ENCODE peak calls at places on chromosomes 2 and 18, in five cellular contexts. F, I, Z, V and S are unnamed samples.
A peak's percentile ranks its signal among the peaks of the same experiment; 100 is the strongest.

GRCh38 chr2:36461039-36461681 is 105.6 kb downstream of the CRIM1 start:
- DNase-seq in F (no peak), I (peak; percentile 9), Z (peak; percentile 28), V (peak; percentile 93), S (no peak)

GRCh38 chr2:150255528-150255927 is 231.9 kb downstream of the RND3 start:
- DNase-seq in F (no peak), I (no peak), Z (no peak), V (peak; percentile 49), S (no peak)

GRCh38 chr2:42726680-42727079 is 37.3 kb downstream of the OXER1 start:
- DNase-seq in F (no peak), I (no peak), Z (no peak), V (no peak), S (no peak)

GRCh38 chr2:221943078-221943810 is 355.6 kb downstream of the PAX3 start:
- DNase-seq in F (no peak), I (no peak), Z (no peak), V (peak; percentile 83), S (no peak)

GRCh38 chr2:36516136-36516870 is 81.7 kb downstream of the FEZ2 start:
- DNase-seq in F (no peak), I (no peak), Z (no peak), V (no peak), S (no peak)

GRCh38 chr18:59629894-59630293 is 67.3 kb downstream of the CCBE1 start:
- DNase-seq in F (no peak), I (no peak), Z (no peak), V (no peak), S (no peak)

GRCh38 chr18:49460958-49461601 is 635 bp upstream of the DYM start:
- DNase-seq in F (no peak), I (no peak), Z (no peak), V (no peak), S (peak; percentile 28)

GRCh38 chr2:38601463-38602135 is 1.1 kb downstream of the HNRNPLL start:
- DNase-seq in F (no peak), I (no peak), Z (no peak), V (peak; percentile 60), S (peak; percentile 58)

GRCh38 chr2:217707116-217707742 is 295.6 kb downstream of the TNS1 start:
- DNase-seq in F (no peak), I (no peak), Z (no peak), V (no peak), S (no peak)

GRCh38 chr2:171410624-171411023 is 23.2 kb downstream of the METTL8 start:
- DNase-seq in F (no peak), I (no peak), Z (no peak), V (no peak), S (no peak)

GRCh38 chr18:10792181-10792580 is 266.4 kb downstream of the NAPG start:
- DNase-seq in F (no peak), I (no peak), Z (no peak), V (no peak), S (peak; percentile 62)

GRCh38 chr2:37085731-37086147 is 1.4 kb downstream of the GPATCH11 start:
- DNase-seq in F (no peak), I (no peak), Z (no peak), V (no peak), S (peak; percentile 48)

GRCh38 chr2:29236074-29236473 is 120.9 kb downstream of the CLIP4 start:
- DNase-seq in F (no peak), I (no peak), Z (no peak), V (no peak), S (no peak)

DNA sequence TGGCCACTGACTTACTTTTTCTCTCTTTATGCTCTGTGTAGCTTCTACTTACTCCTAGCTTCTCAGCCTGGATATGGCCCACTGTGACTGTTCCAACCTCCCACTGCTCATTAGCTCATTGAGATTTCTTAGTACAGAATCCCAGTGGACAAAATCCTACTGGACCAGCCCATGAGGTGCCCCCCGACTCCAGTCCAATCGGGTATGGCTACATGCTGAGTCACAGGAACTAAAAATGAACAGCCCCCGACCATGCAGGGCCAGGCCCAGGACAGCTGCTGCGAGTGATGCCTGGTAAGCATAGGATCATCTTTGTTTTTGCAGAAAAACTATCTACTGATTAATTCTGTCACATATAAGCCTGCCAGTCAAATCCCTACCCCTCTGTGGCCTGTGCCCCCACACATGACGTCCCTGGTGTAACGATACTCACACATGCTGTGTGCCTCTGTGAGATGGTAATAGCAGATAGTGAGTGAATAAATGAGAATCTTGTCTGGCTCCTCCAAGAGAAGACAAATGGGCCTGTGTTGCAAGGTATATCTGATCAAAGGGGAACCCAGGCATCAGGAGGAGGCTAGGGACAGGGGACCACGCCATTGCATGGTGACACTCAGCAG is 85.9 kb upstream of the KLF7 start:
- DNase-seq in F (no peak), I (no peak), Z (no peak), V (no peak), S (no peak)
- TF ChIP-seq MYC in F (no peak), I (no peak), Z (no peak), V (no peak), S (no peak)

GRCh38 chr2:148542614-148543013 is 101.9 kb upstream of the EPC2 start:
- DNase-seq in F (no peak), I (no peak), Z (no peak), V (no peak), S (no peak)

GRCh38 chr2:148541792-148542191 is 102.8 kb upstream of the EPC2 start:
- DNase-seq in F (no peak), I (no peak), Z (no peak), V (no peak), S (no peak)

GRCh38 chr2:148534416-148535205 is 109.9 kb upstream of the EPC2 start:
- DNase-seq in F (no peak), I (no peak), Z (no peak), V (no peak), S (peak; percentile 22)

GRCh38 chr2:148540022-148540421 is 104.5 kb upstream of the EPC2 start:
- DNase-seq in F (no peak), I (no peak), Z (no peak), V (no peak), S (no peak)

GRCh38 chr2:148538375-148538774 is 106.2 kb upstream of the EPC2 start:
- DNase-seq in F (no peak), I (no peak), Z (no peak), V (no peak), S (no peak)
- TF ChIP-seq CTCF in F (no peak), I (no peak), Z (no peak), V (no peak), S (no peak)

GRCh38 chr2:183037281-183037659 is 987 bp downstream of the NCKAP1 start:
- DNase-seq in F (no peak), I (no peak), Z (no peak), V (peak; percentile 69), S (no peak)

GRCh38 chr2:183040604-183041003 is 2.3 kb upstream of the NCKAP1 start:
- DNase-seq in F (no peak), I (no peak), Z (no peak), V (no peak), S (no peak)

GRCh38 chr2:183037660-183038340 is 457 bp downstream of the NCKAP1 start:
- DNase-seq in F (peak; percentile 54), I (no peak), Z (no peak), V (no peak), S (no peak)

GRCh38 chr2:183035954-183036669 is 2.1 kb downstream of the NCKAP1 start:
- DNase-seq in F (no peak), I (peak; percentile 15), Z (no peak), V (peak; percentile 44), S (peak; percentile 55)

DNA sequence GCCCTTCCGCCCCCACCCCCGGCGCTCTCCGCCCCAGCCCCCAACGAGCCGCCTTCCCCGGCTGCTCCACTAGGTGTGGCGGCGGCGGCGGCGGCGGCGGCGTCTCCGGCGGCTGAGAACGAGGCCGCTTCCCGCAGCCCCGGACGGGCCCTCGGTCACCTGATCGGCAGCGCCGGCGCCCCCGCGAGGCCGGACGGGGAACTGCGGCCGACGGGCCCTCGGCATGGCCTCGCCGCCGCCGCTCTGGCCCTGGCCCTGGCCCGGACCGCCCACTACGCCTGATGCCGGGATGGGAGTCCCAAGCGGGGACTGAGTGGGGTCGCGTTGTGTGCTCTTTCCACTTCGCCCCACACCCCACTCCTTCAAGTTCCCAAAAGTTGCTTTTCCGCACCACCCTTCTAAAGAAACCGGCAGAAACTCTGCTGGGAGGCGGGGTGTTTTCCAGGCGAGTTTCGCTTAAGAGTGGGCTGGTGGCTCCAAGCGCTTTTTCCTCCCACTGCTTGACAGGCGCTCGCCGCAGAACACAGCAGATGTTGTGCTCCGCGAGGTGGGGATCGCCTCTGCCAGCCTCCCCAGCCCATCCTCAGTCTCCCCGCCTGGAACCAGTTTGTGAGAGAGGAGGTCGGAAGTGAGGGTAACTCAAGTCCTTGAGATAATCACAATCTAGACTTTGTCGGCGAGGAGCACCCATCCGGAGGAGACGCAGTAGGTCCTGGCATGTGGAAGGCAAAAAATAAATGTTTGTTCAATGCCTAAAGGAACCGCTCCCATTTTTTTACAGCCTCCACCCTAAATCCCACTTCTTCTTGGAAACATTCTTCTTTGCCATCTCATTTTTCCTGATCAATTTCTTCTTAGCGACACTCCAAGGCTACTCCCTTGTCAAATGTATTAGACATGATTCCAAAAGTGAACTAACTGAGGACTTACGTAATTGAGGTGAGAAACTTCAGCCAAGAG is at the start of gene NCKAP1:
- DNase-seq in F (peak; percentile 92), I (no peak), Z (peak; percentile 62), V (peak; percentile 88), S (no peak)
- TF ChIP-seq POLR2A in F (peak; percentile 84), I (no peak), Z (no peak), V (no peak), S (no peak)

GRCh38 chr2:158192515-158193234 is 91.0 kb downstream of the UPP2 start:
- DNase-seq in F (no peak), I (no peak), Z (no peak), V (no peak), S (no peak)
- TF ChIP-seq MYC in F (no peak), I (no peak), Z (no peak), V (no peak), S (no peak)

DNA sequence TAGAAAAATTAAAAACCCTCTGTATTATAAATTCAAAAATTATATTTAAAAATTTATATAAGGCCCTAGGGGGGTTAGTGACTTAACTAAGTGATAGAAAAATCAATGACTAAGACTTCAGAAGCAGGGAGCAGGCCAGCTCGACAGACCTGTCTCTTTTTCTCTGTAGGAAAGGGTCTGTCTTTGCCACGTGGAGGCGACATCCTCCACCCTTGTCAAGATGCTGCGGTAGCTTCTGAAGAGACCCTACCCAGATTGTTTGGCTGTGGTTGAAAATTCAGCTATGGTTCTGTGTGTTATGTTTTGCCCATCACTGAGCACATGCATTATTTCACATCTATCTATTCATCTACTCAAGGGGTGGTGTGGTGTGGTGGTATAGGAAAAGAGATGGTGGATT is 8.2 kb upstream of the SLC4A3 start:
- DNase-seq in F (no peak), I (no peak), Z (no peak), V (no peak), S (no peak)
- TF ChIP-seq CTCF in F (peak; percentile 39), I (no peak), Z (no peak), V (no peak), S (peak; percentile 14)

GRCh38 chr2:101149241-101150192 is 1.7 kb downstream of the TBC1D8 start:
- DNase-seq in F (no peak), I (no peak), Z (peak; percentile 41), V (peak; percentile 29), S (peak; percentile 87)
- TF ChIP-seq POLR2A in F (no peak), I (no peak), Z (no peak), V (no peak), S (no peak)

GRCh38 chr2:59177748-59178147 is 936.6 kb upstream of the FANCL start:
- DNase-seq in F (no peak), I (no peak), Z (no peak), V (no peak), S (no peak)
- TF ChIP-seq MYC in F (no peak), I (no peak), Z (no peak), V (no peak), S (no peak)

GRCh38 chr2:173354601-173355131 is at the start of gene CDCA7:
- DNase-seq in F (peak; percentile 95), I (no peak), Z (peak; percentile 71), V (peak; percentile 80), S (peak; percentile 91)
- TF ChIP-seq CTCF in F (no peak), I (no peak), Z (no peak), V (peak; percentile 5), S (no peak)